ENCODE peak calls at places on chromosome 21, in four cellular contexts. J, G, Q and Y are unnamed samples.

GRCh38 chr21:38249879-38250278 is 6.9 kb upstream of the KCNJ15 start:
- DNase-seq in J (no peak), G (no peak), Q (no peak), Y (no peak)

GRCh38 chr21:39004776-39005605 is 178.3 kb downstream of the PSMG1 start:
- DNase-seq in J (peak), G (no peak), Q (no peak), Y (no peak)

GRCh38 chr21:46459356-46460112 is 843 bp downstream of the DIP2A start:
- DNase-seq in J (peak), G (peak), Q (no peak), Y (no peak)

GRCh38 chr21:43740497-43741156 is 21.7 kb downstream of the PDXK start:
- DNase-seq in J (no peak), G (no peak), Q (no peak), Y (peak)

GRCh38 chr21:20353351-20353750 is 644.9 kb upstream of the NCAM2 start:
- DNase-seq in J (no peak), G (no peak), Q (no peak), Y (no peak)

GRCh38 chr21:31222142-31222541 is 121.9 kb downstream of the TIAM1 start:
- DNase-seq in J (peak), G (no peak), Q (no peak), Y (no peak)

GRCh38 chr21:37071561-37072238 is 1.2 kb downstream of the PIGP start:
- DNase-seq in J (peak), G (peak), Q (no peak), Y (peak)

GRCh38 chr21:38898422-38899098 is 92.8 kb downstream of the ETS2 start:
- DNase-seq in J (no peak), G (no peak), Q (no peak), Y (no peak)

GRCh38 chr21:39710866-39711265 is 34.1 kb upstream of the IGSF5 start:
- DNase-seq in J (no peak), G (no peak), Q (no peak), Y (no peak)

GRCh38 chr21:21714396-21714795 is 716.2 kb downstream of the NCAM2 start:
- DNase-seq in J (peak), G (no peak), Q (no peak), Y (no peak)

GRCh38 chr21:43575466-43575841 is 83.8 kb downstream of the HSF2BP start:
- DNase-seq in J (no peak), G (no peak), Q (no peak), Y (no peak)

GRCh38 chr21:25127811-25128210 is 479.5 kb downstream of the MRPL39 start:
- DNase-seq in J (no peak), G (no peak), Q (no peak), Y (no peak)

GRCh38 chr21:25127007-25127406 is 480.3 kb downstream of the MRPL39 start:
- DNase-seq in J (no peak), G (no peak), Q (no peak), Y (no peak)

GRCh38 chr21:25126564-25126963 is 480.7 kb downstream of the MRPL39 start:
- DNase-seq in J (no peak), G (no peak), Q (no peak), Y (no peak)
- TF ChIP-seq POLR2A in J (no peak), G (no peak), Q (no peak), Y (no peak)

GRCh38 chr21:35775778-35776515 is 284.4 kb downstream of the SETD4 start:
- DNase-seq in J (no peak), G (no peak), Q (no peak), Y (no peak)
- TF ChIP-seq ELK1 in J (no peak), G (no peak), Q (no peak), Y (no peak)

GRCh38 chr21:45404726-45405270 is at the start of gene COL18A1:
- DNase-seq in J (peak), G (peak), Q (no peak), Y (peak)

GRCh38 chr21:45403825-45404725 is 890 bp upstream of the COL18A1 start:
- DNase-seq in J (peak), G (no peak), Q (no peak), Y (no peak)

GRCh38 chr21:45406801-45407628 is 2.0 kb downstream of the COL18A1 start:
- DNase-seq in J (no peak), G (no peak), Q (no peak), Y (no peak)

GRCh38 chr21:45405819-45406762 is 1.1 kb downstream of the COL18A1 start:
- DNase-seq in J (peak), G (no peak), Q (no peak), Y (peak)

DNA sequence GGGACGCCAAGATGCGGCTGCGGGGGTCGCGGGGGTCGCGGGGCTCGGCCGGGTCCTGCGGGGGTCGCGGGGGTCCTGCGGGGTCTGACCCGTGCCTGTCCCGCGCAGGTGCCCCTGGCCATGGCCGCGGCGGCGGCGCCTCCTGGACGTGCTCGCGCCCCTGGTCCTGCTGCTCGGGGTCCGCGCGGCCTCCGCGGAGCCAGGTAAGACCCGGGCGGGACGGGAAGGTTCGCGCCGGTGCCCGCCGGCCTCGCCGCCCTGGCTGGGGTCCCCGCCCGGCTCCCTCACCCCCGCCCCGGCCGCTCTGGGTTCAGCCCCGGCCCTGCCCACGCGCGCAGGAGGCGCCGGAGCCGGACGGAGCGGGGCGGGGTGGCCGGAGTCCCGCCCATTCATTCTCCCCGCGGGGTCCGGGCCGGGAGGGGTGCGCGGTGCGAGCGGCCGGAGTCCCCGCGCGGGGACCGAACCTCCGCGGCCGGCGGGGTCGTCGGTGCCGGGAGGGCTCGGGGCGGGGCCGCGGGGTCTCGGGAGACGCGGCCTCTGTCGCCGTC is 380 bp downstream of the COL18A1 start:
- DNase-seq in J (peak), G (peak), Q (no peak), Y (peak)
- TF ChIP-seq POLR2A in J (peak), G (no peak), Q (no peak), Y (no peak)

DNA sequence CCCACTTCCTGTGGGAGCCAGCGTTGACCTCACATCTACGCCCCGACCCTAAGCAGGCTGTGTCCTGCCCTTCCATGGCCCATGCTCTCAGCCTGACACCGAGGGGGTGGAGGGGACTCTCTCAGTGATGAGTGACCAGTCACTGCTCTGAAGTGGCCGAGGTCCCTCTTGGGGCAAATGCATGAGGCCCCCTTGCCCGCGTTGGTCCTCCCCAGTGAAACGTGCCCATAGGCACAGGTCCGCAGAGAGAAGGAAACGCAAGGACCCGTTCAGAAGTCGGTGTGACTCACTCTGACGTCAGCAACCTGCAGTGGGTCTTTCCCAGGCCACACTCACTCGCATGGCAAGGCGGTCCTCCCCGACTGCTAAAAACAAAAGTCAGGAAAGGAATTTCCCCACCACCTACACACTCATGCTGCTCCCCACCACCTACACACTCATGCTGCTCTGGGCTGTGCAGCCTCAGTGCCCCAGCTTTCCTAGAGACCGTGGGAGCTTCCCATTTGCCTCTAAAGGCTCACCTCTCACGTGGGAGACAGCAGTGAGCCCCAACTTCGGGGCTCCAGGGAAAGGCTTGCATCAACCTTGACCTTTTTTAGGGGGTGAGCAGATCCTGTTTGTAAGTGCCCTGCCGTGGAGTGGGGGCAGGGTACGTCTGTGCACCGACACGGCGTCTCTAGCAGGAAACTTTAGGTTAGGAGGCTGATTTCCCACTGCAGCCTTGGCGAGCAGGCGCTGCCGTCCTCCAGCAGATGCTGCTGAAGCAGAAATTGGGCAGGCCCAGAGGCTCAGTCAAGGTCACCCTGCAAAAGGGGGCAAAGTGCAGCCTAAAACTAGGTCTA is 11.4 kb downstream of the UBASH3A start:
- DNase-seq in J (peak), G (peak), Q (peak), Y (peak)
- TF ChIP-seq ELK1 in J (no peak), G (no peak), Q (no peak), Y (no peak)

DNA sequence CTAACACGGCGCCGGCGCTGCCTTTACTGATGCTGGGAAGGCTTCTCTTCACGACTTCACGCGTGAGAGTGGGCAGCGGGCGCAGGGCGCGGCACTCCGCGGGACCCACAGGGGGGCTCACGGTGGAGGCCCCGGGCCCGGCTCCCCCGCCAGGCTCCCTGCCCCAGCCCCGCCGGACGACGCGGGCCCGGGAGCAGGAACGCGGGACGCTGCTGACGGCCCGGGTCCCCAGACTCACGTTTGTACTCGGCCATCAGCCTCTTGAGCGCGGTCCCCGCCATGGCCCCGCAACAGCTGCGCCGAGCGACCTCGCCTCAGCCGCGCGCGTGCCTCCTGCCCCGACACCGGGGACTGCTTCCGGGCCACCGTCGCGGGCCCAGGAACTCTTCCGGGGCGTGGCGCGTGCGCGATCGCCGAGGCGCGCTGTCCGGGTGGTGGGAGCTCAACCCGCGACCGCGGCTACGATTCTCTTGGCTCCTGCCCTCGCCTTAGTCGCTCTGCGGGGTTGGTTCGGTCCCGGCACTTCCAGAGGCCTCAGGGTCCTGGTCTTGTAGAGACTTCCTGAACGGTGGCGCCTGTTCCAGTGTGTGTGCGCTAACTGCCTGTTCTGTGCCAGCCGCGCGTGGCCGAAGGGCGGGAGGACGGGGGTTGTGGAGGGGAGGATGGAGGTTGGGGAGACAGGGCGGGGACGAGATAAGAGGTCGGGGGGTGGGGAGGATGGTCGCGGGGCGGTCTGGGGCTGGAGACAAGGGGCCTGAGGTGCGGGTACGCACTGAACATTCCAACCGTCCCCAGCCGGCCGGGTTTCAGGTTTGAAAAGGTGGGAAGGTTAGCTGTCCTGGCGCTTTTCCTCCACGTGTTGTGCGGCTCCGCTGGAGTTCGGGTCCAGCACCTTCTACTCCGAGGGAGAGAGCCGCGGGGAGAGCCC is at the start of gene UBE2G2:
- DNase-seq in J (peak), G (peak), Q (no peak), Y (peak)
- TF ChIP-seq POLR2A in J (peak), G (peak), Q (peak), Y (no peak)

GRCh38 chr21:34836103-34836932 is 167.5 kb downstream of the CLIC6 start:
- DNase-seq in J (peak), G (no peak), Q (no peak), Y (peak)
- TF ChIP-seq ELK1 in J (no peak), G (no peak), Q (no peak), Y (no peak)

GRCh38 chr21:42495765-42496119 is 282 bp downstream of the RSPH1 start:
- DNase-seq in J (peak), G (no peak), Q (no peak), Y (no peak)
- TF ChIP-seq POLR2A in J (no peak), G (no peak), Q (no peak), Y (no peak)

DNA sequence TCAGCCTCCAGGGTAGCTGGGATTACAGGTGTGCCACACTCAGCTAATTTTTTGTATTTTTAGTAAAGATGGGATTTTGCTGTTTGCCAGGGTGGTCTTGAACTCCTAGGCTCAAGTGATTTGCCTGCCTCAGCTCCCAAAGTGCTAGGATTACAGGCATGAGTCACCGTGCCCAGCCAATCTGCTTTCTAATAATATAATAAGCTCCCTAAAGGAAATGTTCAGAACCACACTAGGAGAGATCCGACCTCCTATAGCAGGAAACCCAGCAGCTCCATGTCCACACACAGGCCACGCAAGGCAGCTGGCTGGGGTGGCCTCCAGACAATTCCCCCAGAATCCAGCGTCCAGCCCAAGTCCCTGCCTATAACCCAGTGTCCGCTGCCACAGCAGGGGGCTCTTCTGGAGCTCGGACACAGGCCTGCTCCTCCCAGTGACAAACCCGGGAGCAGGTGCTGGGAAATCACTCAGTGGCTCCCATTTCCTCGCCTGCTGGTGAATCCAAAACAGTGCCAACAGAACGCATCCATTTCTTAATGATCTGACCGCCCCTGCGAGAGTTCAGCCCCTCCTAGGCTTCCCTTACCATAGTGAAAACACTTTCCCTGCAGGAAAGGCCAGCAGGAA is 7.5 kb downstream of the RIPK4 start:
- DNase-seq in J (no peak), G (no peak), Q (no peak), Y (no peak)
- TF ChIP-seq ELK1 in J (no peak), G (no peak), Q (no peak), Y (no peak)